ENCODE peak calls at places on chromosomes 16 and 17, in six cellular contexts. U, R, F, Y, O and N are unnamed samples.

GRCh38 chr17:12067425-12067824 is 46.7 kb downstream of the MAP2K4 start:
- DNase-seq in F (no peak), Y (no peak), U (no peak), R (no peak), O (no peak), N (no peak)

GRCh38 chr17:64006361-64007088 is 8.4 kb downstream of the PRR29 start:
- DNase-seq in U (no peak), Y (no peak), O (no peak), F (no peak), R (no peak), N (peak; percentile 53)

GRCh38 chr16:648071-648785 is 937 bp upstream of the WDR90 start:
- DNase-seq in O (no peak), U (peak; percentile 12), R (peak; percentile 27), F (no peak), Y (no peak), N (no peak)

GRCh38 chr17:77466140-77466539 is 325.4 kb downstream of the SEC14L1 start:
- DNase-seq in O (no peak), Y (no peak), F (no peak), U (no peak), R (no peak), N (no peak)

GRCh38 chr17:64148699-64149098 is 18.8 kb upstream of the ERN1 start:
- DNase-seq in R (no peak), O (no peak), U (no peak), Y (no peak), F (no peak), N (no peak)

GRCh38 chr16:86509759-86510464 is 415 bp upstream of the FOXF1 start:
- DNase-seq in U (peak; percentile 29), F (peak; percentile 75), Y (no peak), R (no peak), O (no peak), N (no peak)

GRCh38 chr17:19876524-19877161 is 8.9 kb upstream of the ULK2 start:
- DNase-seq in F (no peak), O (no peak), Y (no peak), R (peak; percentile 80), U (no peak), N (no peak)

GRCh38 chr16:85301171-85301690 is 189.0 kb upstream of the CIBAR2 start:
- DNase-seq in R (no peak), Y (no peak), F (no peak), O (no peak), U (peak; percentile 72), N (no peak)

GRCh38 chr16:8108991-8109509 is 481.3 kb downstream of the TMEM114 start:
- DNase-seq in R (no peak), Y (no peak), F (no peak), U (no peak), O (no peak), N (no peak)

GRCh38 chr17:54935487-54935886 is 33.0 kb downstream of the COX11 start:
- DNase-seq in U (no peak), F (no peak), Y (no peak), R (no peak), O (no peak), N (no peak)

GRCh38 chr16:86960266-86960665 is 356.9 kb downstream of the C16orf95 start:
- DNase-seq in U (no peak), O (no peak), F (no peak), Y (no peak), R (no peak), N (no peak)

GRCh38 chr16:88639231-88640038 is 1.1 kb downstream of the IL17C start:
- DNase-seq in R (no peak), Y (no peak), U (no peak), O (no peak), F (no peak), N (no peak)

GRCh38 chr16:19294156-19294649 is 8.7 kb downstream of the CLEC19A start:
- DNase-seq in Y (no peak), F (no peak), U (no peak), O (peak; percentile 77), R (no peak), N (no peak)

GRCh38 chr16:70804153-70804728 is 3.3 kb upstream of the VAC14 start:
- DNase-seq in R (no peak), Y (no peak), F (no peak), U (no peak), O (no peak), N (no peak)

GRCh38 chr16:65828296-65828695 is 538.2 kb upstream of the CDH5 start:
- DNase-seq in F (no peak), R (no peak), Y (no peak), O (no peak), U (no peak), N (no peak)

GRCh38 chr17:40191237-40192208 is 14.3 kb downstream of the RAPGEFL1 start:
- DNase-seq in O (peak; percentile 31), U (peak; percentile 63), Y (peak; percentile 43), R (peak; percentile 56), F (peak; percentile 58), N (peak; percentile 81)